ENCODE peak calls at places on chromosomes 11 and 22, in five cellular contexts. F is endodermal cell, Q is tibial artery, G is HCT116, L is pancreas. V is an unnamed sample.

GRCh38 chr22:20561882-20562281 is 54.5 kb downstream of the MED15 start:
- DNase-seq in F (no peak), Q (no peak), G (no peak), L (no peak), V (no peak)

GRCh38 chr22:35191412-35191811 is 65.9 kb upstream of the HMGXB4 start:
- DNase-seq in F (no peak), Q (no peak), G (peak), L (no peak), V (no peak)

GRCh38 chr11:33736148-33736809 is at the start of gene CD59:
- DNase-seq in F (peak), Q (peak), G (peak), L (peak), V (peak)

GRCh38 chr11:69651834-69652620 is 11.1 kb downstream of the CCND1 start:
- DNase-seq in F (no peak), Q (peak), G (no peak), L (no peak), V (no peak)

GRCh38 chr22:27804683-27805297 is 3.2 kb upstream of the MN1 start:
- DNase-seq in F (peak), Q (peak), G (no peak), L (peak), V (no peak)

GRCh38 chr22:25747245-25747944 is 5.4 kb downstream of the MYO18B start:
- DNase-seq in F (no peak), Q (peak), G (peak), L (no peak), V (no peak)

GRCh38 chr11:12802418-12803085 is 128.3 kb downstream of the TEAD1 start:
- DNase-seq in F (no peak), Q (no peak), G (peak), L (peak), V (no peak)

GRCh38 chr11:64599698-64600211 is 8.7 kb downstream of the SLC22A12 start:
- DNase-seq in F (no peak), Q (no peak), G (no peak), L (no peak), V (no peak)

GRCh38 chr11:116037851-116038250 is 533.6 kb upstream of the CADM1 start:
- DNase-seq in F (no peak), Q (no peak), G (no peak), L (no peak), V (no peak)

GRCh38 chr11:67666676-67667489 is 7.5 kb downstream of the ALDH3B2 start:
- DNase-seq in F (no peak), Q (peak), G (no peak), L (no peak), V (no peak)

GRCh38 chr11:67664213-67664585 is 10.2 kb downstream of the ALDH3B2 start:
- DNase-seq in F (no peak), Q (peak), G (no peak), L (no peak), V (no peak)

GRCh38 chr11:67666303-67666645 is 8.1 kb downstream of the ALDH3B2 start:
- DNase-seq in F (no peak), Q (no peak), G (no peak), L (no peak), V (no peak)

GRCh38 chr11:67664696-67665536 is 9.5 kb downstream of the ALDH3B2 start:
- DNase-seq in F (no peak), Q (peak), G (no peak), L (no peak), V (no peak)

DNA sequence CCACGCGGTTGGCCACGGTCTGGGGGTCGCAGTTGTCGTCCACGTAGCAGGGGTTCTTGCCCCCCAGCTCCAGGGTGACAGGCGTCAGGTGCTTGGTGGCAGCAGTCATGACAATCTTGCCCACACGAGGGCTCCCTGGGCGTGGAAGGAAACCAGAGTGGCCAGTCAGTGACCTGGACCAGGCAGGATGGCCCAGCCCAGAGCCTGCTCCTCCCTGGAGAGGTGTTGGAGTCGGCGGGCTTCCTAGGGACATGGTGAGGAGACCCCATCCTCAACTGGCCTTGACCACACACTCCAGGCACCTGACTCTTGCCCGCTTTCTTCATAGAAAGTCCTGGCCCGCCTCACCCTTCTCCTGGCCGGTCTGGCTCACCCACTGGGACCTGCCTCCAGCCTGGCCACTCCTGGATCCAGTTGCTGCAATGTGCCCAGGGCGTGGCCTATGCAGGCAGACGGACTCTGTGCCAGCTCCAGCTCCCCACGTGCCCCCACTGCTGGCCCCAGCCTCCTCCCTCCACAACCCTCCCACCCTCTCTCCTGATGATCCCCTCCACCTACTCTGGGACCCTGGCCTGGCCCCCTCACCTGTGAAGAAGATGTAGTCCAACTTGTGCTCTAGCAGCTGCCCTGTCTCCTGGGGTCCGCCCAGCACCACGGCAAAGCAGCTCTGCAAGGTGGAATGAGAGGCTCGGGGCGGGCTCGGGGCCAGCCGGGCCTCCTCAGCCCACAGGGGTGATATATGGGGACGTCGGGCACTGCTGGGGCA is 8.7 kb downstream of the ALDH3B2 start:
- DNase-seq in F (peak), Q (peak), G (no peak), L (no peak), V (no peak)
- TF ChIP-seq CTCF in F (peak), Q (no peak), G (peak), L (peak), V (peak)

GRCh38 chr22:49824936-49825335 is 2.7 kb downstream of the BRD1 start:
- DNase-seq in F (no peak), Q (no peak), G (no peak), L (no peak), V (no peak)

GRCh38 chr22:49825944-49826602 is 1.6 kb downstream of the BRD1 start:
- DNase-seq in F (no peak), Q (no peak), G (no peak), L (no peak), V (no peak)

GRCh38 chr22:49826603-49827306 is 918 bp downstream of the BRD1 start:
- DNase-seq in F (peak), Q (peak), G (no peak), L (peak), V (no peak)

GRCh38 chr22:49824185-49824925 is 3.3 kb downstream of the BRD1 start:
- DNase-seq in F (no peak), Q (no peak), G (no peak), L (no peak), V (no peak)

DNA sequence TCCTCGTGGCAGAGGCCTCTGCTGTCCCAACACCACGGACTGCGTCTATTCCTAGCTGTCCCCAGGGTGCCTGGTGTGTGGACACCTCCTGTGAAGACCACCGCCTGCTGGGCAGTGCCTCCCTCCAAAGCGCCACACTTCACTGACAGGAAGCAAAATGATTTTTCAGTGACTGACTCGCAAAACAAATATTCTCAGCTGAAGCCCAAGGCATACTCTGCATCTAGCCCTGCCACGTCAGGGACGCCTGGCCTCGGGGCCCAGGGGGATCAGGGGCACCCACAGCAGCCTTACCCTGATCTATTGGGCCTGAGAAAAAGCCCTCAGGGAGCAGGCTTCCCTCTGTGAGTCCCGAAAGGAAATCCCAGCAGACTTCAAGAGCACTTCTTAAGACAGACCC is 2.2 kb downstream of the BRD1 start:
- DNase-seq in F (no peak), Q (no peak), G (no peak), L (no peak), V (no peak)
- H3K4me3 ChIP-seq in F (peak), Q (peak), G (peak), L (no peak), V (peak)

GRCh38 chr11:34788642-34789041 is 127.5 kb downstream of the APIP start:
- DNase-seq in F (no peak), Q (no peak), G (no peak), L (no peak), V (no peak)

GRCh38 chr11:34789196-34789834 is 126.9 kb downstream of the APIP start:
- DNase-seq in F (no peak), Q (no peak), G (no peak), L (no peak), V (no peak)

GRCh38 chr11:34792143-34792542 is 124.0 kb downstream of the APIP start:
- DNase-seq in F (peak), Q (no peak), G (no peak), L (no peak), V (no peak)

GRCh38 chr11:34791725-34792124 is 124.5 kb downstream of the APIP start:
- DNase-seq in F (no peak), Q (no peak), G (no peak), L (no peak), V (no peak)

GRCh38 chr11:34790620-34791019 is 125.6 kb downstream of the APIP start:
- DNase-seq in F (no peak), Q (no peak), G (no peak), L (no peak), V (no peak)
- TF ChIP-seq CTCF in F (peak), Q (no peak), G (peak), L (no peak), V (no peak)

GRCh38 chr11:8672346-8672745 is 10.1 kb downstream of the TRIM66 start:
- DNase-seq in F (no peak), Q (no peak), G (no peak), L (no peak), V (no peak)

GRCh38 chr11:8676458-8676857 is 6.0 kb downstream of the TRIM66 start:
- DNase-seq in F (no peak), Q (no peak), G (no peak), L (no peak), V (no peak)

GRCh38 chr11:8671651-8672062 is 10.8 kb downstream of the TRIM66 start:
- DNase-seq in F (peak), Q (no peak), G (no peak), L (peak), V (no peak)

GRCh38 chr11:8674859-8675258 is 7.6 kb downstream of the TRIM66 start:
- DNase-seq in F (no peak), Q (no peak), G (no peak), L (no peak), V (no peak)

DNA sequence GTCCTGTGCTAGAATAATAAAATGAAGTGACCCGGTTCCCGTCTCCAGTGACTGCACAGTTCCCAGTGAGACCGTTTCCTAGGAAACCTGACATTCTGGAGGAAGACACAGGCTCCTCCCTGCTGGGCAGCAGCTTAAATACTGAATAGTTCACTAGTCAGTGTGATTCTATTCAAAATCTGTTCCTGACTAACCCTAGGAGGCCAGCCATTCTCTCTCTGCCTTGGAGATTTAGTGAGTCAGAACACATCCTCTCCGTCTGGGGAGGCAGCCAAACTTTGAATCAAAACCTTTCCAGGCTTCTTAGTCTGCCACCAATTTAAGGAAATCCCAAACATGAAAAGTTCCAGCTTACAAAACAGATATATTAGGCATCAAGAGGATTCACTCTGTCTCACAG is 11.2 kb downstream of the TRIM66 start:
- DNase-seq in F (peak), Q (peak), G (no peak), L (no peak), V (no peak)
- H3K4me3 ChIP-seq in F (peak), Q (no peak), G (no peak), L (no peak), V (no peak)

GRCh38 chr11:87740513-87740912 is 434.7 kb downstream of the RAB38 start:
- DNase-seq in F (no peak), Q (no peak), G (no peak), L (no peak), V (no peak)

GRCh38 chr11:87740968-87741367 is 434.3 kb downstream of the RAB38 start:
- DNase-seq in F (no peak), Q (no peak), G (no peak), L (no peak), V (no peak)

GRCh38 chr11:87739766-87740165 is 435.5 kb downstream of the RAB38 start:
- DNase-seq in F (no peak), Q (no peak), G (no peak), L (no peak), V (no peak)

DNA sequence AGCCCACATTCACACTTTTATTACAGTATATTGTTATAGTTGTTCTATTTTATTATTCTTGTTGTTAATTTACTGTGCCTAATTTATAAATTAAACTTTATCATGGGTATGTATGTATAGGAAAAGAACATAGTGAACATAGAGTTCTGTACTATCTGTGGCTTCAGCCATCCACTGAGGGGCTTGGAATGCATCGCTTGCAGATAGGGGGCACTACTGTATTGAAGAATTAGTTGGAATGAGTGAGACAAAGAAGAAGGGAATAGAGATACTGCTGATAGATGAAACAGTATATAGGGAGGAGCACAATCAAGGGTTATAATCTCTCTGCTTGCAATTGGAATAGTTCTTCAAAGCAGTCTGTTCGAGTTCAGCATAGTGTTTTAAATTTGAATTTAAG is 432.2 kb downstream of the RAB38 start:
- DNase-seq in F (peak), Q (no peak), G (no peak), L (no peak), V (no peak)
- TF ChIP-seq CTCF in F (peak), Q (no peak), G (peak), L (no peak), V (peak)

V was measured in GM12864.